ENCODE peak calls at places on chromosome 9, in six cellular contexts. J, H, V, X, F and Q are unnamed samples.
A peak's percentile ranks its signal among the peaks of the same experiment; 100 is the strongest.

GRCh38 chr9:97041898-97042297 is 3.0 kb upstream of the CTSV start:
- DNase-seq in X (no peak), F (no peak), H (no peak), V (no peak), J (no peak), Q (no peak)

GRCh38 chr9:102986425-102986824 is 8.7 kb upstream of the CYLC2 start:
- DNase-seq in H (no peak), X (no peak), F (no peak), J (no peak), V (no peak), Q (no peak)

GRCh38 chr9:77708416-77708815 is 60.3 kb upstream of the GNA14 start:
- DNase-seq in V (no peak), X (no peak), J (no peak), H (no peak), F (no peak), Q (no peak)

GRCh38 chr9:94921656-94922055 is 195.2 kb downstream of the AOPEP start:
- DNase-seq in X (no peak), V (no peak), H (no peak), F (no peak), J (no peak), Q (no peak)

GRCh38 chr9:85511746-85512145 is 230.0 kb downstream of the AGTPBP1 start:
- DNase-seq in J (no peak), V (no peak), H (no peak), F (no peak), X (no peak), Q (no peak)

GRCh38 chr9:100167176-100167575 is 68.1 kb downstream of the INVS start:
- DNase-seq in V (no peak), H (no peak), J (no peak), X (peak; percentile 16), F (no peak), Q (no peak)

GRCh38 chr9:123111427-123111826 is 78.0 kb downstream of the GPR21 start:
- DNase-seq in V (peak; percentile 36), F (no peak), J (no peak), H (peak; percentile 68), X (no peak), Q (no peak)

GRCh38 chr9:101566904-101567724 is 27.7 kb downstream of the PPP3R2 start:
- DNase-seq in J (no peak), X (peak; percentile 24), V (no peak), H (peak; percentile 18), F (no peak), Q (no peak)

GRCh38 chr9:80664327-80665210 is 1024.8 kb downstream of the TLE1 start:
- DNase-seq in J (no peak), H (no peak), F (no peak), X (peak; percentile 54), V (no peak), Q (no peak)

DNA sequence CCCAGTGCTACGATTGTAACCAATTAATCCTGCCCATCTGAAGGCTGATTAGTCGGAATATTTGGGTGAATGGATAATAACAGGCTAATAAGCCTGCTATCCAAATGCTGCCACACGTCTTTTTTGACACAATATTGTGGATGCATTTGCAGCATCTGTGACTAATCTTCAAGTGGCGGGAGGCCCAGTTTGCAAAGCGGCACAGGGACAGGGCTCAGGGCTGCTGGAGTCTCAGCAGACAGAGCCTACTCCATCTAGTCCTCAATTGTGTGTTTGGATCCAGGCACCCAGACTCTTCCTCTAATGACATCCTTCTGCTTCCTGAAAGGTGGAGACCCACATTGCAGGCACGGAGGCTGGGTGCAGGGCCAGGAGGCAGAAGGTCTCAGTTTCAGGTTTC is 169.6 kb downstream of the ASTN2 start:
- DNase-seq in J (peak; percentile 3), X (no peak), H (no peak), V (no peak), F (no peak), Q (no peak)
- TF ChIP-seq CTCF in J (no peak), X (no peak), H (no peak), V (no peak), F (no peak), Q (no peak)

GRCh38 chr9:8205580-8205979 is 406.0 kb upstream of the DMAC1 start:
- DNase-seq in H (no peak), J (no peak), X (no peak), V (no peak), F (no peak), Q (no peak)
- H3K9me3 ChIP-seq in H (no peaks in the 10 kb centered on the region), J (no peaks in the 10 kb centered on the region), X (no peaks in the 10 kb centered on the region), V (no peaks in the 10 kb centered on the region), F (no peaks in the 10 kb centered on the region), Q (no peaks in the 10 kb centered on the region)

GRCh38 chr9:111300140-111300735 is 29.8 kb downstream of the OR2K2 start:
- DNase-seq in V (no peak), F (no peak), J (no peak), H (no peak), X (no peak), Q (no peak)
- TF ChIP-seq CTCF in V (no peak), F (no peak), J (no peak), H (no peak), X (no peak), Q (no peak)

GRCh38 chr9:40911647-40912046 is 216.8 kb downstream of the FOXD4L6 start:
- DNase-seq in F (no peak), J (no peak), V (no peak), H (no peak), X (no peak), Q (no peak)

GRCh38 chr9:40913928-40914673 is 214.4 kb downstream of the FOXD4L6 start:
- DNase-seq in H (no peak), J (no peak), V (no peak), X (no peak), F (no peak), Q (no peak)

GRCh38 chr9:40909821-40910220 is 218.7 kb downstream of the FOXD4L6 start:
- DNase-seq in F (no peak), X (no peak), H (no peak), V (no peak), J (no peak), Q (no peak)

GRCh38 chr9:40914772-40915659 is 213.5 kb downstream of the FOXD4L6 start:
- DNase-seq in J (no peak), V (no peak), H (no peak), F (no peak), X (no peak), Q (no peak)

DNA sequence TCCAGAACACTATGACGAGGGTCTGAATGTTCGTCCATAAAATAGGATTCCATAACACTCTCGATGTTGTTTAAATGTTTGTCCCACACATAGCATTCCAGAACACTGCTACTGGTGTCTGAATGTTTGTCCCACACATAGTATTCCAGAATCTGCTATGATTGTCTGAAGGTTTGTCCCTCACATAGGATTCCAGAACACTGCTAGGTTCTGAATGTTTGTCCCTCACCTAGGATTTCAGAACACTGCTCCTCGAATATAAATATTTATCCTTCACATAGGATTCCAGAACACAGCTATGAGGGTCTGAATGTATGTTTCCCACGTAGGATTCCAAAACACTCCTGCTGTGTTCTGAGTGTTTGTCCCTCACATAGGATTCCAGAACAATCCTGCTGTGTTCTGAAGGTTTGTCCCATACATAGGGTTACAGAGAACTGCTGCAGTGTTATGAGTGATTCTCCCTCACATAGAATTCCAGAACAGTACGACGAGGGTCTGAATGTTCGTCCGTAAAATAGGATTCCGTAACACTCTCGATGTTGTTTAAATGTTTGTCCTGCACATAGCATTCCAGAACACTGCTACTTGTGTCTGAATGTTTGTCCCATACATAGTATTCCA is 215.3 kb downstream of the FOXD4L6 start:
- DNase-seq in F (no peak), J (no peak), H (no peak), V (no peak), X (no peak), Q (no peak)
- H3K9me3 ChIP-seq in F (peaks cover 88% of the 10 kb centered on the region), J (peaks cover 35% of the 10 kb centered on the region), H (no peaks in the 10 kb centered on the region), V (peaks cover 93% of the 10 kb centered on the region), X (peaks cover 5% of the 10 kb centered on the region), Q (peaks cover 7% of the 10 kb centered on the region)

GRCh38 chr9:70304810-70305209 is 46.0 kb downstream of the SMC5 start:
- DNase-seq in F (no peak), H (no peak), J (no peak), X (no peak), V (no peak), Q (no peak)
- TF ChIP-seq CTCF in F (no peak), H (no peak), J (no peak), X (no peak), V (no peak), Q (no peak)